ENCODE peak calls at places on chromosomes 5 and 9, in six cellular contexts. One of them, this sample, is unnamed.

GRCh38 chr9:132241840-132242620 is 80.2 kb downstream of the NTNG2 start:
- DNase-seq in CD8-positive, alpha-beta T cell: peak; percentile 51
- DNase-seq in activated CD4-positive, alpha-beta T cell treated with anti-CD3 and anti-CD28 coated beads, Interleukin-2, amount 50 U/mL, for 48 hours: no peak
- DNase-seq in NCI-H1105: no peak
- DNase-seq in CD4-positive, alpha-beta T cell: peak; percentile 43
- DNase-seq in AG04449: no peak
- DNase-seq in this sample: peak; percentile 44

GRCh38 chr9:31023793-31024192 is 1360.7 kb upstream of the ACO1 start:
- DNase-seq in activated CD4-positive, alpha-beta T cell treated with anti-CD3 and anti-CD28 coated beads, Interleukin-2, amount 50 U/mL, for 48 hours: no peak
- DNase-seq in CD8-positive, alpha-beta T cell: no peak
- DNase-seq in AG04449: no peak
- DNase-seq in NCI-H1105: no peak
- DNase-seq in CD4-positive, alpha-beta T cell: no peak
- DNase-seq in this sample: no peak

GRCh38 chr9:95055851-95056551 is 261.5 kb downstream of the FANCC start:
- DNase-seq in NCI-H1105: peak; percentile 49
- DNase-seq in activated CD4-positive, alpha-beta T cell treated with anti-CD3 and anti-CD28 coated beads, Interleukin-2, amount 50 U/mL, for 48 hours: no peak
- DNase-seq in AG04449: peak; percentile 56
- DNase-seq in CD4-positive, alpha-beta T cell: no peak
- DNase-seq in CD8-positive, alpha-beta T cell: no peak
- DNase-seq in this sample: no peak

GRCh38 chr5:111680737-111681413 is 76.1 kb downstream of the NREP start:
- DNase-seq in activated CD4-positive, alpha-beta T cell treated with anti-CD3 and anti-CD28 coated beads, Interleukin-2, amount 50 U/mL, for 48 hours: no peak
- DNase-seq in AG04449: peak; percentile 80
- DNase-seq in CD4-positive, alpha-beta T cell: no peak
- DNase-seq in CD8-positive, alpha-beta T cell: no peak
- DNase-seq in NCI-H1105: peak; percentile 22
- DNase-seq in this sample: no peak

GRCh38 chr9:79687131-79687447 is 115.3 kb downstream of the TLE4 start:
- DNase-seq in CD4-positive, alpha-beta T cell: no peak
- DNase-seq in AG04449: no peak
- DNase-seq in CD8-positive, alpha-beta T cell: peak; percentile 37
- DNase-seq in NCI-H1105: no peak
- DNase-seq in activated CD4-positive, alpha-beta T cell treated with anti-CD3 and anti-CD28 coated beads, Interleukin-2, amount 50 U/mL, for 48 hours: no peak
- DNase-seq in this sample: peak; percentile 10

GRCh38 chr9:125822160-125822559 is 75.0 kb downstream of the PBX3 start:
- DNase-seq in CD4-positive, alpha-beta T cell: no peak
- DNase-seq in AG04449: no peak
- DNase-seq in CD8-positive, alpha-beta T cell: no peak
- DNase-seq in activated CD4-positive, alpha-beta T cell treated with anti-CD3 and anti-CD28 coated beads, Interleukin-2, amount 50 U/mL, for 48 hours: no peak
- DNase-seq in NCI-H1105: no peak
- DNase-seq in this sample: no peak

GRCh38 chr5:2874099-2874498 is 122.6 kb upstream of the IRX2 start:
- DNase-seq in CD4-positive, alpha-beta T cell: no peak
- DNase-seq in NCI-H1105: no peak
- DNase-seq in AG04449: no peak
- DNase-seq in CD8-positive, alpha-beta T cell: no peak
- DNase-seq in activated CD4-positive, alpha-beta T cell treated with anti-CD3 and anti-CD28 coated beads, Interleukin-2, amount 50 U/mL, for 48 hours: no peak
- DNase-seq in this sample: no peak

GRCh38 chr5:17118631-17119030 is 98.8 kb upstream of the BASP1 start:
- DNase-seq in NCI-H1105: no peak
- DNase-seq in AG04449: peak; percentile 80
- DNase-seq in CD8-positive, alpha-beta T cell: no peak
- DNase-seq in activated CD4-positive, alpha-beta T cell treated with anti-CD3 and anti-CD28 coated beads, Interleukin-2, amount 50 U/mL, for 48 hours: peak; percentile 3
- DNase-seq in CD4-positive, alpha-beta T cell: no peak
- DNase-seq in this sample: no peak

GRCh38 chr9:107637421-107638420 is 148.2 kb upstream of the KLF4 start:
- DNase-seq in AG04449: peak; percentile 81
- DNase-seq in CD8-positive, alpha-beta T cell: no peak
- DNase-seq in CD4-positive, alpha-beta T cell: no peak
- DNase-seq in activated CD4-positive, alpha-beta T cell treated with anti-CD3 and anti-CD28 coated beads, Interleukin-2, amount 50 U/mL, for 48 hours: no peak
- DNase-seq in NCI-H1105: no peak
- DNase-seq in this sample: no peak

GRCh38 chr5:79890119-79890870 is 100.8 kb downstream of the MTX3 start:
- DNase-seq in activated CD4-positive, alpha-beta T cell treated with anti-CD3 and anti-CD28 coated beads, Interleukin-2, amount 50 U/mL, for 48 hours: no peak
- DNase-seq in CD4-positive, alpha-beta T cell: no peak
- DNase-seq in NCI-H1105: no peak
- DNase-seq in CD8-positive, alpha-beta T cell: no peak
- DNase-seq in AG04449: no peak
- DNase-seq in this sample: no peak

GRCh38 chr5:103340717-103341397 is 82.3 kb downstream of the MACIR start:
- DNase-seq in CD4-positive, alpha-beta T cell: no peak
- DNase-seq in CD8-positive, alpha-beta T cell: no peak
- DNase-seq in AG04449: no peak
- DNase-seq in NCI-H1105: no peak
- DNase-seq in activated CD4-positive, alpha-beta T cell treated with anti-CD3 and anti-CD28 coated beads, Interleukin-2, amount 50 U/mL, for 48 hours: no peak
- DNase-seq in this sample: no peak

GRCh38 chr5:7869474-7870136 is 657 bp downstream of the MTRR start:
- DNase-seq in AG04449: no peak
- DNase-seq in activated CD4-positive, alpha-beta T cell treated with anti-CD3 and anti-CD28 coated beads, Interleukin-2, amount 50 U/mL, for 48 hours: peak; percentile 47
- DNase-seq in NCI-H1105: no peak
- DNase-seq in CD8-positive, alpha-beta T cell: peak; percentile 18
- DNase-seq in CD4-positive, alpha-beta T cell: peak; percentile 9
- DNase-seq in this sample: no peak

GRCh38 chr5:139378941-139379361 is 4.1 kb downstream of the SLC23A1 start:
- DNase-seq in AG04449: no peak
- DNase-seq in activated CD4-positive, alpha-beta T cell treated with anti-CD3 and anti-CD28 coated beads, Interleukin-2, amount 50 U/mL, for 48 hours: no peak
- DNase-seq in CD4-positive, alpha-beta T cell: no peak
- DNase-seq in CD8-positive, alpha-beta T cell: no peak
- DNase-seq in NCI-H1105: no peak
- DNase-seq in this sample: no peak

GRCh38 chr9:136456257-136456656 is 16.6 kb upstream of the INPP5E start:
- DNase-seq in NCI-H1105: no peak
- DNase-seq in activated CD4-positive, alpha-beta T cell treated with anti-CD3 and anti-CD28 coated beads, Interleukin-2, amount 50 U/mL, for 48 hours: no peak
- DNase-seq in CD4-positive, alpha-beta T cell: no peak
- DNase-seq in AG04449: no peak
- DNase-seq in CD8-positive, alpha-beta T cell: no peak
- DNase-seq in this sample: no peak

GRCh38 chr9:137445275-137445807 is 4.2 kb upstream of the ENTPD8 start:
- DNase-seq in NCI-H1105: peak; percentile 48
- DNase-seq in CD8-positive, alpha-beta T cell: peak; percentile 90
- DNase-seq in CD4-positive, alpha-beta T cell: peak; percentile 75
- DNase-seq in activated CD4-positive, alpha-beta T cell treated with anti-CD3 and anti-CD28 coated beads, Interleukin-2, amount 50 U/mL, for 48 hours: peak; percentile 92
- DNase-seq in AG04449: no peak
- DNase-seq in this sample: peak; percentile 84

GRCh38 chr9:114390952-114391351 is 3.2 kb upstream of the AKNA start:
- DNase-seq in CD4-positive, alpha-beta T cell: no peak
- DNase-seq in activated CD4-positive, alpha-beta T cell treated with anti-CD3 and anti-CD28 coated beads, Interleukin-2, amount 50 U/mL, for 48 hours: no peak
- DNase-seq in AG04449: no peak
- DNase-seq in NCI-H1105: no peak
- DNase-seq in CD8-positive, alpha-beta T cell: no peak
- DNase-seq in this sample: no peak

GRCh38 chr9:121599872-121600585 is 51.4 kb upstream of the DAB2IP start:
- DNase-seq in CD8-positive, alpha-beta T cell: no peak
- DNase-seq in CD4-positive, alpha-beta T cell: no peak
- DNase-seq in AG04449: no peak
- DNase-seq in NCI-H1105: no peak
- DNase-seq in activated CD4-positive, alpha-beta T cell treated with anti-CD3 and anti-CD28 coated beads, Interleukin-2, amount 50 U/mL, for 48 hours: no peak
- DNase-seq in this sample: no peak

GRCh38 chr5:150443242-150444075 is 6.1 kb downstream of the RPS14 start:
- DNase-seq in AG04449: no peak
- DNase-seq in CD4-positive, alpha-beta T cell: no peak
- DNase-seq in NCI-H1105: no peak
- DNase-seq in activated CD4-positive, alpha-beta T cell treated with anti-CD3 and anti-CD28 coated beads, Interleukin-2, amount 50 U/mL, for 48 hours: no peak
- DNase-seq in CD8-positive, alpha-beta T cell: no peak
- DNase-seq in this sample: no peak

GRCh38 chr5:9373586-9373985 is 172.3 kb downstream of the SEMA5A start:
- DNase-seq in CD4-positive, alpha-beta T cell: no peak
- DNase-seq in CD8-positive, alpha-beta T cell: no peak
- DNase-seq in AG04449: no peak
- DNase-seq in activated CD4-positive, alpha-beta T cell treated with anti-CD3 and anti-CD28 coated beads, Interleukin-2, amount 50 U/mL, for 48 hours: no peak
- DNase-seq in NCI-H1105: no peak
- DNase-seq in this sample: no peak

GRCh38 chr9:115973241-115973640 is 180.3 kb upstream of the PAPPA start:
- DNase-seq in CD4-positive, alpha-beta T cell: no peak
- DNase-seq in activated CD4-positive, alpha-beta T cell treated with anti-CD3 and anti-CD28 coated beads, Interleukin-2, amount 50 U/mL, for 48 hours: no peak
- DNase-seq in NCI-H1105: no peak
- DNase-seq in CD8-positive, alpha-beta T cell: no peak
- DNase-seq in AG04449: no peak
- DNase-seq in this sample: no peak

GRCh38 chr9:110257097-110257955 is 1.0 kb upstream of the TXN start:
- DNase-seq in NCI-H1105: no peak
- DNase-seq in CD4-positive, alpha-beta T cell: no peak
- DNase-seq in AG04449: no peak
- DNase-seq in CD8-positive, alpha-beta T cell: no peak
- DNase-seq in activated CD4-positive, alpha-beta T cell treated with anti-CD3 and anti-CD28 coated beads, Interleukin-2, amount 50 U/mL, for 48 hours: peak; percentile 35
- DNase-seq in this sample: no peak

This sample was measured in activated gamma-delta T cell treated with Interleukin-2 at 50 U/mL for 16 hours.